ENCODE peak calls at places on chromosomes 2 and 18, in four cellular contexts. J is A549, E is K562, N is HepG2. L is an unnamed sample.

GRCh38 chr2:160367887-160368286 is 125.7 kb downstream of the RBMS1 start:
- DNase-seq in N (no peak), E (no peak), J (no peak), L (no peak)

GRCh38 chr2:101972621-101973434 is 18.9 kb upstream of the IL1R2 start:
- DNase-seq in E (no peak), J (no peak), N (no peak), L (no peak)

GRCh38 chr2:157497603-157498314 is 53.9 kb upstream of the CYTIP start:
- DNase-seq in E (peak; percentile 39), N (peak; percentile 19), J (peak; percentile 5), L (no peak)

GRCh38 chr2:226772389-226773179 is 27.0 kb downstream of the IRS1 start:
- DNase-seq in E (no peak), N (peak; percentile 69), J (no peak), L (no peak)

GRCh38 chr2:101732773-101733256 is 35.3 kb downstream of the MAP4K4 start:
- DNase-seq in N (no peak), J (no peak), E (no peak), L (no peak)

GRCh38 chr2:234914371-234915154 is 37.3 kb upstream of the SH3BP4 start:
- DNase-seq in J (no peak), E (no peak), N (peak; percentile 48), L (no peak)

GRCh38 chr18:62790836-62791772 is 75.8 kb downstream of the PHLPP1 start:
- DNase-seq in J (no peak), N (no peak), E (no peak), L (no peak)

GRCh38 chr2:163345795-163346573 is 389.8 kb downstream of the FIGN start:
- DNase-seq in J (peak; percentile 26), N (peak; percentile 59), E (peak; percentile 15), L (no peak)

GRCh38 chr2:118856330-118856977 is 9.0 kb upstream of the EN1 start:
- DNase-seq in E (no peak), J (no peak), N (no peak), L (no peak)

GRCh38 chr18:45498270-45498625 is 117.0 kb upstream of the SLC14A2 start:
- DNase-seq in E (no peak), J (no peak), N (no peak), L (no peak)

GRCh38 chr2:197596751-197597150 is 78.6 kb downstream of the RFTN2 start:
- DNase-seq in J (no peak), E (no peak), N (no peak), L (no peak)

GRCh38 chr2:70088508-70089219 is 1.4 kb downstream of the PCBP1 start:
- DNase-seq in J (no peak), E (no peak), N (peak; percentile 41), L (no peak)

GRCh38 chr18:50614838-50615237 is 55.0 kb downstream of the MAPK4 start:
- DNase-seq in N (peak; percentile 98), J (no peak), E (no peak), L (no peak)

GRCh38 chr2:176297067-176297466 is 27.8 kb downstream of the MTX2 start:
- DNase-seq in E (no peak), J (no peak), N (no peak), L (no peak)

GRCh38 chr2:102872388-102872787 is 110.6 kb downstream of the TMEM182 start:
- DNase-seq in N (peak; percentile 15), J (no peak), E (no peak), L (no peak)

GRCh38 chr18:58661423-58661822 is 9.8 kb upstream of the MALT1 start:
- DNase-seq in N (no peak), E (no peak), J (no peak), L (no peak)

GRCh38 chr2:158204741-158205165 is 103.1 kb downstream of the UPP2 start:
- DNase-seq in E (no peak), N (no peak), J (no peak), L (no peak)

GRCh38 chr18:43719264-43719795 is 442.0 kb upstream of the SYT4 start:
- DNase-seq in N (no peak), J (no peak), E (no peak), L (no peak)

GRCh38 chr2:45860136-45861106 is 208.9 kb downstream of the PRKCE start:
- DNase-seq in J (no peak), N (peak; percentile 16), E (no peak), L (no peak)

GRCh38 chr18:36455931-36456330 is 158.4 kb downstream of the FHOD3 start:
- DNase-seq in E (no peak), J (no peak), N (no peak), L (no peak)

DNA sequence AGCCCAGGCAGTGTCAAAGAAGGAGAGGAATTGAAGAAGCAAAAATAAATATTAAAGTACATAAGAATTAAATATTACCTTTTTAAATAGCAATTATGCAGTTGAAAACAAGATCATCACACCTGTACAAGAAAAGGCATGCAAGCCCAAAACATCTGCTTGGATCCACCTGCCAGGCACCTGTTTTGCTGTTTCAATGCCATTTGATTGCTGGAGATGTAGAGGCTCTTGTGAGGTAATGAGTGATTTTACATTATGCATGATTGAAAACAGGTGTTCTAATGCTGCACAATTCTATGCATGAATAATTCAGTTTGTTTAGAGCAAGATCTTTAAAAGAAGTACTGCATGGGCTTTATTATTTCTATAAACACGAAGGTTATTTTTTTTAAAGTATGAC is 700.6 kb upstream of the ZEB2 start:
- DNase-seq in E (no peak), J (no peak), N (no peak), L (no peak)
- TF ChIP-seq USF2 in E (no peak), J (no peak), N (no peak), L (no peak)

DNA sequence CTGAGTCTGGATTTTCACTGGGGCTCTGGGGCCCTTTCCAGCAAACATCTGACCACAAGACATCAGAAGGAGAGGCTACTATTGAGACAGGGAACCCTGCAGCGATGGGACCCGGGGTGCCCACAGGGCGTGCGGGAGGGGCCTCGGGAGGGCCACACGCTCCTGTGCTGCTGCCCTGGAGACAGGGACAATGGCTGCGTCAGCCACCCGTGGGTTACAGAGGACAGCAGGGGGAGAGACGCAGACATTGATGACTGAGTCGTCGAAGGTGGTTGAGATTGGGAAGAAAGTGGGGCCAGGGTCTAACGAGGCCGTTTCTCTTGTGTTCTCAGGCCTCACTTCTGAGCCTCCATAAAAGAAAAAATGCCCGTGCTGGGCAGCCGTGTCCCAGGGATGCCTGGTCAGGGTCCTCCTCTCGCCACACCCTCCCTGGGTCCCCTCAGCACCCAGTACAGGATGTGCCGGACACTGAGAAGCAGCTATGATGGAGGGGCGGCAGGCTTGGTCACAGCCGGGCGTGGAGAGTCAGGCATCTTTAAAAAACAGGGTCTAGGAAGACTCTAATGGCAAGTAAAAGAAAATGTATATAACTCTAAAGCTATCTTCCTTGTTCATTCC is 73.9 kb downstream of the NDUFA10 start:
- DNase-seq in E (no peak), J (no peak), N (no peak), L (no peak)
- TF ChIP-seq NR3C1 in E (no peak), J (no peak), N (no peak), L (no peak)

DNA sequence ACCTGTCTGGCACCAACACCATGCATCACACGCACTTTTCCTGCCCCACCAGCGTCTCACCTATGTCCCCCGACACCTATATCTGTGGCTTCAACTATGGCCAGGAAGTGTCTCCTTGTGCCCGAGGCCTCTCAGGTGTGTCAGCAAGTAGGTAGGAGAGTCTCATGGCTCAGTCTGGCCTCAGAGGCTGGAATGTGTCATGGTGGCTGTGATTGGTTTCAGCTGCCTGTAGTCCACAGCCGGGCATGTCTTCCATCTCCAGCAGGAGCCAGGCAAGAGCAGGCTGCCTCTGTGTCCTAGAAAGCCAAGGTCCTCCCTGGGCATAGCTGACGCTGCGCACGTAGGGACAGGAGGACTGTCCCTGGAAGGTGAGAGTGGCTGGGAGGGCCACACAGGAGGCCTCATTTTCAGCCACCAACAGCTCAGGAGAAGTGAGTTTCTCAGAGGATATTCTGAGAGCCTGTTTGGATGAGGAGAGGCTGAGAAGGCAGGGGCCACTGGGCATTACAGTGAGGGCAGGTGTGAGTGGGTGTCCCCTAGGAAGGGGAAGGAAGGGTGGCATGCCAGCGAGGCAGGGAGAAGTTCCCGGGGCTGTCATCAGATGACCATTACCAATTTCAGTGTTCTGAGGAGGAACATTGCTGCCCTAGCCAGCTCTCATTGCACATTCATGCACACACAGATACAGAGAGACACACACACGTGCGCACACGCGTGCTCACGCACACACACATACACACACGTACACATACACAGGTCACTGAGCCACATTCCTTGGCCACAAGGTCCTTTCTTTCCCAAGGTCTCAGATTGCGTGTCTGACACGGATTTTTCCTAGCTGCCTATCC is 47.1 kb downstream of the SDC1 start:
- DNase-seq in E (no peak), N (no peak), J (no peak), L (no peak)
- TF ChIP-seq USF2 in E (no peak), N (no peak), J (no peak), L (no peak)

DNA sequence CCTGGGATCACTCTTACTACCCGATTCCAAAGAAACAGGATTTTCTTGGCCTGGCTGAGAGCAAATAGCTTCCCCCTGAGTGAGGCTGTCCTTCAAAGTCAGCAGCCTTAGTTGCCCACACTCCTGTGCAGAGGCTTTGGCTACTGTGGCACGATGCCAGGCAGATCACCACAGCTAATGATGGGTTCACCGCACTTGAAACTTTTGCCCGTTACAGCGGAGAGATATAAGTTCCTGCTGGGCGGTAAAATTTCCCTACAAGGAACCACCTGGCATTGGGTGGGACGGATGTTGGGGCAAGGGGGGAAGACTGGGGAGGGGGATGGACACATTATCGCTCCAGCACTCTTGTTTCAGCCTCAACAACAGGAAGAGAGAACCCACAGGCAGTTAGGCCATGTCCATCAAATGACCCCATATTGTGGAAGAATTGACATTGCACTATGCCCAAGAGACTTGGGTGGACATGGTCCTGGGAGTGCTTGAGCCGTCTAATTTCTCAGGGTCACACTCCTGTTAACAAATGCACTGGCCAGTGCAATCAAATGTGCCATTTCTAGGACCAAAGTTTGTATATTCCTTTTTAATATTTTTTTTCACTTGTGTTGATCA is 4.5 kb downstream of the IL1B start:
- DNase-seq in E (no peak), N (no peak), J (no peak), L (no peak)
- TF ChIP-seq NR3C1 in E (no peak), N (no peak), J (no peak), L (no peak)

GRCh38 chr2:42169869-42170465 is 814 bp downstream of the EML4 start:
- DNase-seq in J (no peak), E (no peak), N (no peak), L (no peak)
- TF ChIP-seq USF2 in J (no peak), E (no peak), N (no peak), L (no peak)

GRCh38 chr2:200306969-200307811 is 697 bp downstream of the SPATS2L start:
- DNase-seq in E (peak; percentile 31), N (no peak), J (peak; percentile 18), L (peak; percentile 38)

GRCh38 chr2:200308001-200308400 is 1.5 kb downstream of the SPATS2L start:
- DNase-seq in N (no peak), J (no peak), E (no peak), L (no peak)

GRCh38 chr2:200305797-200306718 is at the start of gene SPATS2L:
- DNase-seq in E (no peak), N (peak; percentile 95), J (peak; percentile 55), L (peak; percentile 69)

GRCh38 chr2:200308421-200309295 is 2.2 kb downstream of the SPATS2L start:
- DNase-seq in J (no peak), E (no peak), N (no peak), L (no peak)

GRCh38 chr2:200306719-200306968 is 151 bp downstream of the SPATS2L start:
- DNase-seq in N (no peak), J (no peak), E (peak; percentile 60), L (no peak)
- TF ChIP-seq NR3C1 in N (no peak), J (no peak), E (no peak), L (no peak)